ENCODE peak calls at places on chromosomes 11 and 22, in eight cellular contexts. One of them, this sample, is unnamed.

GRCh38 chr11:83583953-83584352 is 297.8 kb upstream of the CCDC90B start:
- DNase-seq in heart left ventricle: no peak
- DNase-seq in tibial artery: no peak
- DNase-seq in Jurkat, Clone E6-1: no peak
- DNase-seq in HuH-7: no peak
- DNase-seq in A549: no peak
- DNase-seq in stimulated activated CD4-positive, alpha-beta T cell treated with anti-CD3 and anti-CD28 coated beads, Interleukin-2, amount 100 ng/mL, for 48 hours: no peak
- DNase-seq in mammary epithelial cell: peak
- DNase-seq in this sample: no peak

GRCh38 chr22:35567214-35567792 is 26.7 kb downstream of the RASD2 start:
- DNase-seq in heart left ventricle: no peak
- DNase-seq in tibial artery: no peak
- DNase-seq in Jurkat, Clone E6-1: no peak
- DNase-seq in HuH-7: no peak
- DNase-seq in A549: no peak
- DNase-seq in stimulated activated CD4-positive, alpha-beta T cell treated with anti-CD3 and anti-CD28 coated beads, Interleukin-2, amount 100 ng/mL, for 48 hours: no peak
- DNase-seq in mammary epithelial cell: no peak
- DNase-seq in this sample: no peak

GRCh38 chr11:64291746-64292457 is 800 bp downstream of the KCNK4 start:
- DNase-seq in heart left ventricle: no peak
- DNase-seq in tibial artery: no peak
- DNase-seq in Jurkat, Clone E6-1: no peak
- DNase-seq in HuH-7: no peak
- DNase-seq in A549: no peak
- DNase-seq in stimulated activated CD4-positive, alpha-beta T cell treated with anti-CD3 and anti-CD28 coated beads, Interleukin-2, amount 100 ng/mL, for 48 hours: no peak
- DNase-seq in mammary epithelial cell: no peak
- DNase-seq in this sample: no peak

GRCh38 chr22:46224771-46225290 is 25.3 kb downstream of the CDPF1 start:
- DNase-seq in heart left ventricle: no peak
- DNase-seq in tibial artery: no peak
- DNase-seq in Jurkat, Clone E6-1: no peak
- DNase-seq in HuH-7: no peak
- DNase-seq in A549: no peak
- DNase-seq in stimulated activated CD4-positive, alpha-beta T cell treated with anti-CD3 and anti-CD28 coated beads, Interleukin-2, amount 100 ng/mL, for 48 hours: no peak
- DNase-seq in mammary epithelial cell: no peak
- DNase-seq in this sample: no peak

GRCh38 chr11:104705475-104706195 is 192.6 kb downstream of the CASP12 start:
- DNase-seq in heart left ventricle: peak
- DNase-seq in tibial artery: peak
- DNase-seq in Jurkat, Clone E6-1: peak
- DNase-seq in HuH-7: no peak
- DNase-seq in A549: no peak
- DNase-seq in stimulated activated CD4-positive, alpha-beta T cell treated with anti-CD3 and anti-CD28 coated beads, Interleukin-2, amount 100 ng/mL, for 48 hours: peak
- DNase-seq in mammary epithelial cell: peak
- DNase-seq in this sample: no peak

GRCh38 chr11:68436985-68437926 is 23.3 kb upstream of the PPP6R3 start:
- DNase-seq in heart left ventricle: peak
- DNase-seq in tibial artery: no peak
- DNase-seq in Jurkat, Clone E6-1: no peak
- DNase-seq in HuH-7: no peak
- DNase-seq in A549: peak
- DNase-seq in stimulated activated CD4-positive, alpha-beta T cell treated with anti-CD3 and anti-CD28 coated beads, Interleukin-2, amount 100 ng/mL, for 48 hours: no peak
- DNase-seq in mammary epithelial cell: peak
- DNase-seq in this sample: no peak

GRCh38 chr11:105357764-105358163 is 218.2 kb upstream of the CARD18 start:
- DNase-seq in heart left ventricle: no peak
- DNase-seq in tibial artery: no peak
- DNase-seq in Jurkat, Clone E6-1: no peak
- DNase-seq in HuH-7: no peak
- DNase-seq in A549: no peak
- DNase-seq in stimulated activated CD4-positive, alpha-beta T cell treated with anti-CD3 and anti-CD28 coated beads, Interleukin-2, amount 100 ng/mL, for 48 hours: no peak
- DNase-seq in mammary epithelial cell: peak
- DNase-seq in this sample: no peak

GRCh38 chr22:18104566-18104965 is 6.0 kb upstream of the TUBA8 start:
- DNase-seq in heart left ventricle: no peak
- DNase-seq in tibial artery: no peak
- DNase-seq in Jurkat, Clone E6-1: no peak
- DNase-seq in HuH-7: no peak
- DNase-seq in A549: no peak
- DNase-seq in stimulated activated CD4-positive, alpha-beta T cell treated with anti-CD3 and anti-CD28 coated beads, Interleukin-2, amount 100 ng/mL, for 48 hours: no peak
- DNase-seq in mammary epithelial cell: no peak
- DNase-seq in this sample: no peak

GRCh38 chr11:118342503-118343161 is at the start of gene CD3D:
- DNase-seq in heart left ventricle: no peak
- DNase-seq in tibial artery: no peak
- DNase-seq in Jurkat, Clone E6-1: peak
- DNase-seq in HuH-7: no peak
- DNase-seq in A549: no peak
- DNase-seq in stimulated activated CD4-positive, alpha-beta T cell treated with anti-CD3 and anti-CD28 coated beads, Interleukin-2, amount 100 ng/mL, for 48 hours: peak
- DNase-seq in mammary epithelial cell: no peak
- DNase-seq in this sample: no peak

GRCh38 chr11:106378513-106379179 is 301.2 kb downstream of the AASDHPPT start:
- DNase-seq in heart left ventricle: no peak
- DNase-seq in tibial artery: no peak
- DNase-seq in Jurkat, Clone E6-1: no peak
- DNase-seq in HuH-7: no peak
- DNase-seq in A549: no peak
- DNase-seq in stimulated activated CD4-positive, alpha-beta T cell treated with anti-CD3 and anti-CD28 coated beads, Interleukin-2, amount 100 ng/mL, for 48 hours: no peak
- DNase-seq in mammary epithelial cell: no peak
- DNase-seq in this sample: no peak

GRCh38 chr22:45602824-45603301 is 68.8 kb upstream of the ATXN10 start:
- DNase-seq in heart left ventricle: no peak
- DNase-seq in tibial artery: no peak
- DNase-seq in Jurkat, Clone E6-1: peak
- DNase-seq in HuH-7: no peak
- DNase-seq in A549: no peak
- DNase-seq in stimulated activated CD4-positive, alpha-beta T cell treated with anti-CD3 and anti-CD28 coated beads, Interleukin-2, amount 100 ng/mL, for 48 hours: no peak
- DNase-seq in mammary epithelial cell: no peak
- DNase-seq in this sample: no peak

GRCh38 chr11:82718307-82718706 is 15.4 kb downstream of the FAM181B start:
- DNase-seq in heart left ventricle: no peak
- DNase-seq in tibial artery: no peak
- DNase-seq in Jurkat, Clone E6-1: peak
- DNase-seq in HuH-7: peak
- DNase-seq in A549: peak
- DNase-seq in stimulated activated CD4-positive, alpha-beta T cell treated with anti-CD3 and anti-CD28 coated beads, Interleukin-2, amount 100 ng/mL, for 48 hours: no peak
- DNase-seq in mammary epithelial cell: peak
- DNase-seq in this sample: no peak

GRCh38 chr11:74000307-74000630 is 8.6 kb downstream of the UCP3 start:
- DNase-seq in heart left ventricle: no peak
- DNase-seq in tibial artery: no peak
- DNase-seq in Jurkat, Clone E6-1: no peak
- DNase-seq in HuH-7: no peak
- DNase-seq in A549: no peak
- DNase-seq in stimulated activated CD4-positive, alpha-beta T cell treated with anti-CD3 and anti-CD28 coated beads, Interleukin-2, amount 100 ng/mL, for 48 hours: no peak
- DNase-seq in mammary epithelial cell: no peak
- DNase-seq in this sample: no peak